ENCODE peak calls at places on chromosomes 13 and 19, in ten cellular contexts. H, F, A, W, O, R, V, J, L and I are unnamed samples.

GRCh38 chr13:114264886-114265611 is 16.4 kb upstream of the UPF3A start:
- DNase-seq in O (no peak), J (no peak), A (peak), F (no peak), L (no peak), W (no peak), H (no peak), R (no peak), V (no peak), I (no peak)

GRCh38 chr13:102276479-102276878 is 125.4 kb downstream of the FGF14 start:
- DNase-seq in L (no peak), F (no peak), H (no peak), W (no peak), O (no peak), J (no peak), A (no peak), V (no peak), R (no peak), I (no peak)

GRCh38 chr13:20696073-20696472 is 7.4 kb upstream of the IL17D start:
- DNase-seq in J (no peak), L (no peak), W (no peak), R (no peak), V (no peak), O (no peak), A (no peak), F (no peak), H (no peak), I (no peak)

GRCh38 chr13:30676672-30677071 is 58.7 kb upstream of the ALOX5AP start:
- DNase-seq in J (no peak), W (no peak), F (no peak), V (no peak), L (no peak), O (no peak), A (no peak), H (no peak), R (no peak), I (no peak)

GRCh38 chr13:45198924-45199323 is 1.9 kb downstream of the KCTD4 start:
- DNase-seq in A (no peak), L (no peak), H (no peak), V (no peak), J (no peak), W (no peak), O (no peak), R (no peak), F (no peak), I (no peak)

GRCh38 chr19:5821521-5822180 is 16.8 kb downstream of the NRTN start:
- DNase-seq in R (no peak), L (no peak), A (no peak), W (no peak), J (no peak), V (no peak), F (no peak), H (no peak), O (no peak), I (no peak)

GRCh38 chr13:73984949-73985691 is 149.1 kb downstream of the KLF12 start:
- DNase-seq in H (no peak), L (no peak), A (no peak), J (peak), W (no peak), V (no peak), R (peak), F (peak), O (no peak), I (peak)

GRCh38 chr13:51797664-51798488 is 6.1 kb downstream of the DHRS12 start:
- DNase-seq in L (no peak), H (peak), V (no peak), J (peak), O (no peak), R (no peak), W (peak), A (no peak), F (no peak), I (peak)

GRCh38 chr19:4543856-4544647 is 4.2 kb upstream of the LRG1 start:
- DNase-seq in H (no peak), W (no peak), J (no peak), A (no peak), F (no peak), V (no peak), L (no peak), R (no peak), O (no peak), I (no peak)